ENCODE peak calls at places on chromosomes 3 and 15, in seven cellular contexts. One of them, this sample, is unnamed.

GRCh38 chr3:126883241-126883640 is 99.7 kb upstream of the PLXNA1 start:
- DNase-seq in NCI-H460: no peak
- DNase-seq in progenitor cell of endocrine pancreas: no peak
- DNase-seq in AG20443: peak
- DNase-seq in AG04450: no peak
- DNase-seq in SK-MEL-5: no peak
- DNase-seq in activated naive CD8-positive, alpha-beta T cell treated with anti-CD3 and anti-CD28 coated beads, Interleukin-2, amount 50 U/mL, for 24 hours: no peak
- DNase-seq in this sample: no peak

GRCh38 chr15:66474140-66474539 is 23.4 kb downstream of the SNAPC5 start:
- DNase-seq in progenitor cell of endocrine pancreas: no peak
- DNase-seq in AG04450: no peak
- DNase-seq in activated naive CD8-positive, alpha-beta T cell treated with anti-CD3 and anti-CD28 coated beads, Interleukin-2, amount 50 U/mL, for 24 hours: no peak
- DNase-seq in AG20443: no peak
- DNase-seq in NCI-H460: no peak
- DNase-seq in SK-MEL-5: no peak
- DNase-seq in this sample: no peak

GRCh38 chr15:90618330-90619136 is 88.8 kb downstream of the CRTC3 start:
- DNase-seq in NCI-H460: no peak
- DNase-seq in activated naive CD8-positive, alpha-beta T cell treated with anti-CD3 and anti-CD28 coated beads, Interleukin-2, amount 50 U/mL, for 24 hours: no peak
- DNase-seq in SK-MEL-5: no peak
- DNase-seq in progenitor cell of endocrine pancreas: no peak
- DNase-seq in AG04450: peak
- DNase-seq in AG20443: no peak
- DNase-seq in this sample: no peak

GRCh38 chr15:49844390-49844789 is 223.5 kb downstream of the DTWD1 start:
- DNase-seq in progenitor cell of endocrine pancreas: no peak
- DNase-seq in AG20443: no peak
- DNase-seq in NCI-H460: no peak
- DNase-seq in AG04450: no peak
- DNase-seq in SK-MEL-5: no peak
- DNase-seq in activated naive CD8-positive, alpha-beta T cell treated with anti-CD3 and anti-CD28 coated beads, Interleukin-2, amount 50 U/mL, for 24 hours: no peak
- DNase-seq in this sample: no peak

GRCh38 chr15:77013786-77014136 is 18.8 kb downstream of the PSTPIP1 start:
- DNase-seq in NCI-H460: no peak
- DNase-seq in activated naive CD8-positive, alpha-beta T cell treated with anti-CD3 and anti-CD28 coated beads, Interleukin-2, amount 50 U/mL, for 24 hours: peak
- DNase-seq in SK-MEL-5: no peak
- DNase-seq in progenitor cell of endocrine pancreas: no peak
- DNase-seq in AG20443: no peak
- DNase-seq in AG04450: no peak
- DNase-seq in this sample: no peak

GRCh38 chr3:15205934-15206661 is at the start of gene CAPN7:
- DNase-seq in AG20443: peak
- DNase-seq in SK-MEL-5: peak
- DNase-seq in activated naive CD8-positive, alpha-beta T cell treated with anti-CD3 and anti-CD28 coated beads, Interleukin-2, amount 50 U/mL, for 24 hours: peak
- DNase-seq in NCI-H460: peak
- DNase-seq in progenitor cell of endocrine pancreas: peak
- DNase-seq in AG04450: peak
- DNase-seq in this sample: peak

GRCh38 chr3:136805795-136806194 is 13.1 kb upstream of the SLC35G2 start:
- DNase-seq in progenitor cell of endocrine pancreas: no peak
- DNase-seq in AG04450: no peak
- DNase-seq in AG20443: no peak
- DNase-seq in NCI-H460: no peak
- DNase-seq in activated naive CD8-positive, alpha-beta T cell treated with anti-CD3 and anti-CD28 coated beads, Interleukin-2, amount 50 U/mL, for 24 hours: no peak
- DNase-seq in SK-MEL-5: no peak
- DNase-seq in this sample: no peak

GRCh38 chr15:53872410-53872809 is 105.8 kb upstream of the UNC13C start:
- DNase-seq in AG04450: no peak
- DNase-seq in NCI-H460: no peak
- DNase-seq in SK-MEL-5: peak
- DNase-seq in AG20443: no peak
- DNase-seq in activated naive CD8-positive, alpha-beta T cell treated with anti-CD3 and anti-CD28 coated beads, Interleukin-2, amount 50 U/mL, for 24 hours: no peak
- DNase-seq in progenitor cell of endocrine pancreas: no peak
- DNase-seq in this sample: no peak

GRCh38 chr3:151155409-151156128 is 47.4 kb downstream of the GPR171 start:
- DNase-seq in NCI-H460: no peak
- DNase-seq in AG04450: no peak
- DNase-seq in SK-MEL-5: peak
- DNase-seq in AG20443: no peak
- DNase-seq in progenitor cell of endocrine pancreas: no peak
- DNase-seq in activated naive CD8-positive, alpha-beta T cell treated with anti-CD3 and anti-CD28 coated beads, Interleukin-2, amount 50 U/mL, for 24 hours: no peak
- DNase-seq in this sample: no peak

This sample was measured in putamen.